ENCODE peak calls at places on chromosomes 6 and 20, in seven cellular contexts. G is suprapubic skin; E is endothelial cell; U is HCT116; D is testis; V is lung; A is CD8-positive, alpha-beta T cell. I is an unnamed sample.

GRCh38 chr6:42841844-42842584 is 37.4 kb upstream of the RPL7L1 start:
- DNase-seq in G (no peak), E (no peak), U (no peak), D (no peak), V (no peak), A (no peak), I (no peak)

GRCh38 chr20:57680131-57680716 is 29.6 kb downstream of the PMEPA1 start:
- DNase-seq in G (no peak), E (no peak), U (no peak), D (no peak), V (no peak), A (no peak), I (no peak)

GRCh38 chr6:100447900-100448700 is 16.6 kb downstream of the SIM1 start:
- DNase-seq in G (no peak), E (no peak), U (no peak), D (peak; percentile 14), V (no peak), A (no peak), I (no peak)

GRCh38 chr6:84774174-84775158 is 10.1 kb upstream of the TBX18 start:
- DNase-seq in G (peak; percentile 77), E (peak; percentile 81), U (no peak), D (peak; percentile 69), V (no peak), A (no peak), I (no peak)

GRCh38 chr6:93418113-93418447 is 1.3 kb downstream of the EPHA7 start:
- DNase-seq in G (no peak), E (no peak), U (no peak), D (no peak), V (no peak), A (no peak), I (no peak)

GRCh38 chr20:35191419-35191818 is 19.5 kb downstream of the PROCR start:
- DNase-seq in G (no peak), E (no peak), U (no peak), D (no peak), V (no peak), A (no peak), I (no peak)

GRCh38 chr6:127857051-127857637 is 43.7 kb downstream of the THEMIS start:
- DNase-seq in G (no peak), E (no peak), U (no peak), D (no peak), V (no peak), A (no peak), I (no peak)

GRCh38 chr6:98636941-98637340 is 197.4 kb upstream of the POU3F2 start:
- DNase-seq in G (no peak), E (no peak), U (no peak), D (no peak), V (no peak), A (no peak), I (no peak)

GRCh38 chr6:128710305-128710704 is 172.6 kb upstream of the LAMA2 start:
- DNase-seq in G (no peak), E (no peak), U (no peak), D (no peak), V (no peak), A (no peak), I (no peak)

GRCh38 chr6:99603421-99604160 is 3.0 kb upstream of the PRDM13 start:
- DNase-seq in G (no peak), E (peak; percentile 53), U (no peak), D (no peak), V (no peak), A (no peak), I (no peak)

GRCh38 chr6:34131326-34132081 is 14.4 kb downstream of the GRM4 start:
- DNase-seq in G (no peak), E (no peak), U (no peak), D (no peak), V (no peak), A (no peak), I (no peak)

GRCh38 chr6:34132486-34133185 is 13.3 kb downstream of the GRM4 start:
- DNase-seq in G (no peak), E (peak; percentile 79), U (no peak), D (peak; percentile 50), V (no peak), A (no peak), I (no peak)

GRCh38 chr6:34132082-34132357 is 13.9 kb downstream of the GRM4 start:
- DNase-seq in G (no peak), E (no peak), U (no peak), D (no peak), V (no peak), A (no peak), I (no peak)

GRCh38 chr6:34129753-34130152 is 16.1 kb downstream of the GRM4 start:
- DNase-seq in G (no peak), E (no peak), U (no peak), D (no peak), V (no peak), A (no peak), I (no peak)

DNA sequence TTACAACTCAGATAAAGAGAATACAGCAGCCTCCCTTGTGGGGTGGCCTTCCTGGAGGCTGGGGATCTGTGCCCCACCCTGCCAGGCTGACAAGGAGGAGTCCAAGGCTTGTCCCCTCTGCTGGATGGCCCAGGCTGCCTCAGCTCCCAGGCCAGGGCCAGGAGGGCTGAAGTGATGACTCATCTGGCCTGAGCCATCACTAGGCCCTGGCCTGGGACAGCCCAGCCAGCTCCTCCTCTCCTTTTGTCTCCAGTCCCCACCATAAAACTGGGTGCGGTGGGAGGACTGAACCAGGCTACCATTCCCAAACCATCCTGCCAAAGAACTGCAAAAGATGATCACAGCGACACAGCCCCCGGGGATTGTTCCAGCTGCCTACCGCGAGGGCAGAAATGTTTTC is 15.0 kb downstream of the GRM4 start:
- DNase-seq in G (no peak), E (no peak), U (no peak), D (no peak), V (no peak), A (no peak), I (no peak)
- TF ChIP-seq CTCF in G (no peak), E (no peak), U (no peak), D (no peak), V (no peak), A (no peak), I (no peak)

DNA sequence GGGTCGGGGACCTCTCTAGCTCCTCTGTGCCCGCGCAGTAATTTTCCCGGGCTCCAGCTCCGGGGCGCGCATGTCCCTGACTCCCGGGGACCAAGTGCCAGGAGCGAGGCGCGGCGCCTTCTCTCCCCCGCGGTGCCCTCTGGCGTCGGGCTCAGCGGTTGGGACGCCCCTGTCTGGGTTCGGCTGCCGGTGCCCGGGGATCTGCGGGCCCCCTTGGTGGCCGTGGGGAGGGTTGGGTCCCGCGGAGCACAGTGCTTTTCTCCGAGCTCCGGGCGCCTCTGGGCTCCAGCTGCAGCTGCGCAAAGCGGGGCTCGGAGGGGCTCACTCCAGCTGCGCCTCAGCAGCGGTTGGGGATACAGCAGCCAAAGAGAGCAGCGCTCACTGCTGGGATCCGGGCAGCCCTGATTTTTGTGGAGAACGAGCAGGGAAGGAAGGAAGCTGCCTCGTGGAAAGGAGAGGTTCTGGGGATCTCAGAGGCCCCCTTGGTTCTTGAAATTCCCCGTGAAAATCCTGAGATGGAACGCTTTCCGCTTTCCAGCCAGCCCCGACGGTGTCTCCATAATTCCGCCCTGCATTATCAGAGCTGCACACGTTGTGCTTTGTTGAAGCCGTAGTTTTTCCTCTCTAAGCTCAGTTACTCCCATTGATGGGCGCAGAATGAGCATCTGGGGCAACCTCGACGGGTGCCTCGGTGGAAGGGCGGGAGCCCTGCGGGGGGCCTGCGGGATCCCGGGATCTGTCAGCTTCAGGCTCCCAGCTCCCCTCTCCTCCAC is 863 bp downstream of the PPP1R14C start:
- DNase-seq in G (no peak), E (no peak), U (no peak), D (no peak), V (no peak), A (no peak), I (no peak)
- TF ChIP-seq CTCF in G (no peak), E (no peak), U (peak; percentile 9), D (no peak), V (no peak), A (no peak), I (no peak)

GRCh38 chr6:26411751-26412150 is 9.7 kb downstream of the BTN3A1 start:
- DNase-seq in G (no peak), E (no peak), U (no peak), D (no peak), V (no peak), A (no peak), I (no peak)

GRCh38 chr6:26404534-26404933 is 2.5 kb downstream of the BTN3A1 start:
- DNase-seq in G (no peak), E (no peak), U (no peak), D (no peak), V (no peak), A (no peak), I (no peak)

GRCh38 chr6:26412225-26412624 is 10.2 kb downstream of the BTN3A1 start:
- DNase-seq in G (no peak), E (no peak), U (no peak), D (no peak), V (no peak), A (no peak), I (no peak)

GRCh38 chr6:26412954-26413353 is 10.9 kb downstream of the BTN3A1 start:
- DNase-seq in G (no peak), E (no peak), U (no peak), D (no peak), V (no peak), A (no peak), I (no peak)

DNA sequence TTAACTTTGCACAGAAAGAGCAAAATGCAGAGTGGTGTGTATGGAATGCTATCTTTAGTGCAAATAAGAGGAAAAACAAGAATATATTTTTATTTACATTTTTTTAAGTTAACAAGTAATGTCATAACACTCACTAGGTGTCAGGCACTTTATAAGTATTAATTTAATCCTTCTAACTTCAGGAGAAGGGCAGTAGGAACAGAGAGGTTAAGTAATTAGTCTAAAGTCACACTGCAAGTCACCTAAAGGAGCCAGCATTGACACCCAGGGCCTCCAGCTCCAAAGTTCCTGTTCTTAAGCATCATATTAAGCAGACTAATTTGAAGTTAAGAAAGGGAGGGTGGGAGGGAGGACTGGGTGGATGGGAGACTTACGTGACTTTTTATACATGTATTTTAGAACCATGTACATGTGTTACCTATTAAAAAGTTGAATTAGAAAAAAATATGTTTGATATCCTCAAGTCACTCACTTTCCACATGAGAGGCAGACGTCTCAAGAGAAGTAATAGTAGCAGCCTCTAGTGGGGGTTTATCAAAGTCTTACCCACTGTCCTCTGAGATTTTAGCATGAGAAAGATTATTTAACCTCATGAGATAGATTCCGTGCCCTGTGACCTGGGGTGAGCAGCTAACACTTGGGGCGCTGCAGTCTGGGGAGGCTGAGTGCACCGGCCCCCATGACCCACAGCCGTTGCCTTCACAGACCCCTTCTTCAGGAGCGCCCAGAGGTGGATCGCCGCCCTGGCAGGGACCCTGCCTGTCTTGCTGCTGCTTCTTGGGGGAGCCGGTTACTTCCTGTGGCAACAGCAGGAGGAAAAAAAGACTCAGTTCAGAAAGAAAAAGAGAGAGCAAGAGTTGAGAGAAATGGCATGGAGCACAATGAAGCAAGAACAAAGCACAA is 7.0 kb downstream of the BTN3A1 start:
- DNase-seq in G (no peak), E (no peak), U (no peak), D (no peak), V (no peak), A (no peak), I (no peak)
- TF ChIP-seq CTCF in G (no peak), E (no peak), U (no peak), D (no peak), V (no peak), A (no peak), I (no peak)

DNA sequence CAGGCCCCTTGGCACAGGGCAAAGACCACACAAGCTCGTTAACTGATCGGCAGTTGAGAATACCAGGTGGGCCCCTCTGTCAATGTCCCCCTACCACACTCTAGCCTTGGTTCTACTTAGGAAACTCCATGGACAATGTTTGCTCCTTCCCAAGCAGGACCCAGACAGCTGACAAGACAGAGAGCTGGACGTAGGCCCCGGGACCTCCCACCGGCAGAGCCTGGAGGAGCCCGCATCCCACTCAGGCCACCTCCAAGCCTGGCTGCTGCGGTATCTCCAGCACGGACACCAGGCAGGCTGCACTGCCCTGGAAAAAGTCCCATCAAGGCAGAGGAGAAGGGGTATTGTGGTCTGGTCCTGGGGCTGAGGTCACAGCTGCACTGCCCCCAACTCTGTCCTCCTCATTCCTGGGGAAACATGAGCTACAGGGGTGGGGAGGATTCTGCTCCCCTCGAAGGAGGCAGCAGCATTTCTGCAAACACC is 6.2 kb upstream of the GRM4 start:
- DNase-seq in G (peak; percentile 15), E (no peak), U (no peak), D (no peak), V (no peak), A (no peak), I (no peak)
- TF ChIP-seq CTCF in G (no peak), E (no peak), U (no peak), D (no peak), V (no peak), A (no peak), I (no peak)

I was measured in omental fat pad.